ENCODE peak calls at places on chromosomes 13 and 19, in four cellular contexts. One of them, this sample, is unnamed.

GRCh38 chr19:56315076-56315828 is 613 bp upstream of the ZSCAN5A start:
- DNase-seq in HepG2: peak
- DNase-seq in GM12878: peak
- DNase-seq in K562: peak
- DNase-seq in this sample: peak

GRCh38 chr13:105139380-105140285 is 1395.8 kb downstream of the EFNB2 start:
- DNase-seq in HepG2: peak
- DNase-seq in GM12878: peak
- DNase-seq in K562: no peak
- DNase-seq in this sample: peak

GRCh38 chr19:39341122-39341719 is 1.0 kb upstream of the SAMD4B start:
- DNase-seq in HepG2: no peak
- DNase-seq in GM12878: no peak
- DNase-seq in K562: peak
- DNase-seq in this sample: peak

GRCh38 chr19:34232566-34233481 is 21.5 kb upstream of the GARRE1 start:
- DNase-seq in HepG2: peak
- DNase-seq in GM12878: no peak
- DNase-seq in K562: no peak
- DNase-seq in this sample: no peak

GRCh38 chr19:33209844-33210230 is 15.7 kb downstream of the LRP3 start:
- DNase-seq in HepG2: no peak
- DNase-seq in GM12878: no peak
- DNase-seq in K562: no peak
- DNase-seq in this sample: no peak

GRCh38 chr19:33799507-33799906 is 2.8 kb downstream of the KCTD15 start:
- DNase-seq in HepG2: no peak
- DNase-seq in GM12878: no peak
- DNase-seq in K562: no peak
- DNase-seq in this sample: no peak

GRCh38 chr13:43567608-43568007 is 219.2 kb downstream of the ENOX1 start:
- DNase-seq in HepG2: no peak
- DNase-seq in GM12878: no peak
- DNase-seq in K562: no peak
- DNase-seq in this sample: no peak

GRCh38 chr19:5048727-5049553 is 80.0 kb downstream of the KDM4B start:
- DNase-seq in HepG2: no peak
- DNase-seq in GM12878: no peak
- DNase-seq in K562: peak
- DNase-seq in this sample: no peak

GRCh38 chr19:45569619-45570421 is 14.8 kb downstream of the OPA3 start:
- DNase-seq in HepG2: peak
- DNase-seq in GM12878: no peak
- DNase-seq in K562: peak
- DNase-seq in this sample: peak

GRCh38 chr13:87810391-87810801 is 139.2 kb downstream of the SLITRK5 start:
- DNase-seq in HepG2: peak
- DNase-seq in GM12878: no peak
- DNase-seq in K562: no peak
- DNase-seq in this sample: peak

GRCh38 chr13:105545811-105546210 is 989.7 kb downstream of the EFNB2 start:
- DNase-seq in HepG2: no peak
- DNase-seq in GM12878: no peak
- DNase-seq in K562: no peak
- DNase-seq in this sample: no peak

GRCh38 chr19:1651548-1652394 is 644 bp downstream of the TCF3 start:
- DNase-seq in HepG2: no peak
- DNase-seq in GM12878: no peak
- DNase-seq in K562: peak
- DNase-seq in this sample: no peak

GRCh38 chr13:20105161-20105689 is 55.6 kb downstream of the GJA3 start:
- DNase-seq in HepG2: no peak
- DNase-seq in GM12878: no peak
- DNase-seq in K562: no peak
- DNase-seq in this sample: no peak

GRCh38 chr13:112902669-112903068 is 66.3 kb upstream of the MCF2L start:
- DNase-seq in HepG2: no peak
- DNase-seq in GM12878: no peak
- DNase-seq in K562: no peak
- DNase-seq in this sample: no peak

GRCh38 chr13:110886475-110887241 is 28.2 kb downstream of the ANKRD10 start:
- DNase-seq in HepG2: no peak
- DNase-seq in GM12878: no peak
- DNase-seq in K562: no peak
- DNase-seq in this sample: no peak
- TF ChIP-seq ETV6 in HepG2: no peak
- TF ChIP-seq ETV6 in GM12878: no peak
- TF ChIP-seq ETV6 in K562: no peak
- TF ChIP-seq ETV6 in this sample: no peak

DNA sequence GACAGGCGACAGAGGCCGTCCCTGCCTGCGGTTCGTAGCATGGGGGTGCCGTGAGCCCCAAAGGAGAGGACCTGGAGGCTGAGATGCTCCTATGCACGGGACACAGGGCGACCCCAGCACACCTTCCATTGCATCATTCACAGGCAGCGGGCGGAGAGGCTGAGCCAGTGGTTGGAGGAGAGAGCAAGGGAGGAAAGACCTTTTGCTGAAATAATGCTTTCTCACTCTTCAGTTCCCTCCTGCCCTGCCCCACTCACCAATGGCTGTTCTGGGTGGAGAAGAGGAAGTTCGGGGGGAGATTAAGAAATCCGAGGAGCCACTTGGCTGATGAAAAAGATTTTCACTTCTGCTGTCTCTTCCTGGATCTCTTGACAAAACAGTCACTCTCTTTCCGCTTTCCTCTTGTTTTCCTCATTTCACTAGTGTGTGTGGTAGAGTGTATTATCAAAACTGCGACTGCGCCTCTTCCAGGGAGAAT is at the start of gene NLRP12:
- DNase-seq in HepG2: no peak
- DNase-seq in GM12878: no peak
- DNase-seq in K562: no peak
- DNase-seq in this sample: no peak
- TF ChIP-seq NR2C2 in HepG2: no peak
- TF ChIP-seq NR2C2 in GM12878: no peak
- TF ChIP-seq NR2C2 in K562: no peak
- TF ChIP-seq NR2C2 in this sample: no peak

DNA sequence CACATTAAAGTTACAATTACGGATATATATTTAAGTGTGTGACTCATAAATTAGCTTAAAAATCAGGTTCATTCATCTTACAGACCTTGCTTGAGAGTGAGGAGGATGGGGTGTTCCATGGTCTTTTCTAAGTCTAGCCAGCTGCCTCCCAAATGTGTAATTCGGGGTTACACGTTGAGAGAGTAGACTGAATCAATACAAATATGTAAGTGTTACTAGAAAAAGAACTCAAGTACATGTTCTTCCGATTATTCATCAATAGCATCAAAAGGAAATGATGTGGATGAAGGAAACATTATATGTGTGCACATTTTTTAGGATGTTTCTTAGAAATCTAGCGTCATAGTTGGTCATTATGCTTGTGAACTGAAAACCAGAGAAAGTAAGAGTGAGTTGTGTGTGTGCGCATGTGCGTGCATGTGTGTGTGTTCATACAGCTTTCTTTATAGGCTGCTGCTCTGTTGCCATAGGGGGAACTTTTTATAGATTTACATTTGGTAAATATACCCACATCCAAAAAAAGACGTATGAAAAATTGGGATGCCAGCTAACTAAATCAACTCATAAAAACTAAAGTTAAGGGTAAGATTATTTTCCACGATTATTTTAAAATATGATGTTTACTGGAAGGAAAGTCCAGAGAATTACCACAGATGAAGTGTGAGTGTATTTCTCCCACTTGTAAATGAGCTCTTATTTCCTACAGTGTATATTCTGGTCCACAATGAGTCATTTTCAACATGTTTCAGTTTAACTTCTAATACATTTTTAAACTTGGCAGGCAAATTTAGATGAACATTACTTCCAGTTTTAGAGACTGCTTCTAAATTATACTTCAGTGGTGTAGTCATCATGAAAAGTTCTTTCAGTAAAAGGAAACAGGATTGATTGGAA is 82.5 kb downstream of the PIBF1 start:
- DNase-seq in HepG2: no peak
- DNase-seq in GM12878: peak
- DNase-seq in K562: no peak
- DNase-seq in this sample: no peak
- TF ChIP-seq ETV6 in HepG2: no peak
- TF ChIP-seq ETV6 in GM12878: no peak
- TF ChIP-seq ETV6 in K562: no peak
- TF ChIP-seq ETV6 in this sample: no peak

GRCh38 chr13:35926859-35927530 is 204.2 kb downstream of the DCLK1 start:
- DNase-seq in HepG2: no peak
- DNase-seq in GM12878: no peak
- DNase-seq in K562: no peak
- DNase-seq in this sample: no peak

GRCh38 chr13:35920816-35921215 is 210.4 kb downstream of the DCLK1 start:
- DNase-seq in HepG2: no peak
- DNase-seq in GM12878: no peak
- DNase-seq in K562: no peak
- DNase-seq in this sample: no peak

GRCh38 chr13:35927554-35927953 is 203.6 kb downstream of the DCLK1 start:
- DNase-seq in HepG2: no peak
- DNase-seq in GM12878: no peak
- DNase-seq in K562: no peak
- DNase-seq in this sample: no peak

GRCh38 chr13:35925669-35926068 is 205.5 kb downstream of the DCLK1 start:
- DNase-seq in HepG2: no peak
- DNase-seq in GM12878: no peak
- DNase-seq in K562: no peak
- DNase-seq in this sample: no peak

DNA sequence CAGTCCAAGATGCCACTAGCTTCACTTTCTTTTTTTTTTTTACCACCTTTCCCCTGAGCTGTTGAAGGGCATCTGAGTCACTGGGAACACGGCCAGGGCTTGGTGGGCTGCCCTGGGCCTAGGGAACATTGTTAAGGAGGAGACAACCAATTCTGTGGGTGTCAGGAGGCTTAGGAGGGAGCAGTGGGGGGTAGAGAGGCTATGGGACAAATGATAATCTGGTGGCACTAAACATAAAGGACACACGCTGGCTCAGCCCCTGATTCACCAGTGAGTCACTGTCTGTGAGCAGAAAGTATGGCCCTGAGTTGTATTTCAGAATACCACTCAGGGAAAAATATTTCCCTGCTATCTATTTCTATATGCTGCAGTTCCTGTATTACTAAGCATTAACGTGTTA is 207.8 kb downstream of the DCLK1 start:
- DNase-seq in HepG2: no peak
- DNase-seq in GM12878: no peak
- DNase-seq in K562: no peak
- DNase-seq in this sample: no peak
- TF ChIP-seq NR2C2 in HepG2: no peak
- TF ChIP-seq NR2C2 in GM12878: no peak
- TF ChIP-seq NR2C2 in K562: no peak
- TF ChIP-seq NR2C2 in this sample: no peak

GRCh38 chr13:24008679-24009078 is 111.4 kb upstream of the C1QTNF9B start:
- DNase-seq in HepG2: no peak
- DNase-seq in GM12878: no peak
- DNase-seq in K562: no peak
- DNase-seq in this sample: no peak

GRCh38 chr13:24004971-24005370 is 107.7 kb upstream of the C1QTNF9B start:
- DNase-seq in HepG2: no peak
- DNase-seq in GM12878: no peak
- DNase-seq in K562: no peak
- DNase-seq in this sample: no peak

GRCh38 chr13:24005711-24006281 is 108.5 kb upstream of the C1QTNF9B start:
- DNase-seq in HepG2: no peak
- DNase-seq in GM12878: peak
- DNase-seq in K562: no peak
- DNase-seq in this sample: no peak

GRCh38 chr13:24006520-24007248 is 109.4 kb upstream of the C1QTNF9B start:
- DNase-seq in HepG2: no peak
- DNase-seq in GM12878: no peak
- DNase-seq in K562: no peak
- DNase-seq in this sample: no peak

GRCh38 chr13:24007979-24008620 is 110.8 kb upstream of the C1QTNF9B start:
- DNase-seq in HepG2: no peak
- DNase-seq in GM12878: no peak
- DNase-seq in K562: no peak
- DNase-seq in this sample: no peak
- TF ChIP-seq ETV6 in HepG2: no peak
- TF ChIP-seq ETV6 in GM12878: no peak
- TF ChIP-seq ETV6 in K562: no peak
- TF ChIP-seq ETV6 in this sample: no peak

GRCh38 chr19:50820549-50821247 is 2.9 kb downstream of the KLK1 start:
- DNase-seq in HepG2: no peak
- DNase-seq in GM12878: peak
- DNase-seq in K562: peak
- DNase-seq in this sample: no peak

GRCh38 chr19:50817941-50818858 is 5.4 kb downstream of the KLK1 start:
- DNase-seq in HepG2: no peak
- DNase-seq in GM12878: peak
- DNase-seq in K562: peak
- DNase-seq in this sample: peak

GRCh38 chr19:50820086-50820485 is 3.5 kb downstream of the KLK1 start:
- DNase-seq in HepG2: no peak
- DNase-seq in GM12878: no peak
- DNase-seq in K562: no peak
- DNase-seq in this sample: no peak

GRCh38 chr19:50819636-50820035 is 4.0 kb downstream of the KLK1 start:
- DNase-seq in HepG2: no peak
- DNase-seq in GM12878: no peak
- DNase-seq in K562: no peak
- DNase-seq in this sample: no peak

DNA sequence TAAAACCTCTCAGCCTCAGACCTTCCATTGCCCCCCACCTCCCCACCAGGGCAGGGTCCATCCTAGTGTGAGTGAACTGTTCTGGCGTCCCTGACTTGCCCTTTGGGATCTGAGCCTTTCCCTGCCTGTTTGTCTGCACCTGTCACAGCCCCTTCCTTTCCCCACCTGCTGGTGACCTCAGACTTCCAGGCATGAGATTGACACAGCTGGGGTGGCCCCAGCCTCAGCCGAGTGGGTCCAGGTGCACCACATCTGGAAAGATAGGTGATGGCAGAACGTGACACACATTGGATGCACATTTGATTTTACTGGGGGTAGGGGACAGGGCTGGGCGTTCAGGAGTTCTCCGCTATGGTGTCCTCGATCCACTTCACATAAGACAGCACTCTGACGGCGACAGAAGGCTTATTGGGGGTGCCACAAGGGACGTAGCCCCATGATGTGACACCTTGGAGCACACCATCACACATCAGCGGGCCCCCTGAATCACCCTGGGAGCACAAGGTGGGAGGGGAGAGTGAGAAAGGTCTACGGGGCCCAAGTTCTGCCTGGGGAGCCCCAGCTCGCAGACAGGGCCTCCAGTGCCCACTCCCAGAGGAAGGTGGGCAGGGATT is 4.6 kb downstream of the KLK1 start:
- DNase-seq in HepG2: no peak
- DNase-seq in GM12878: no peak
- DNase-seq in K562: no peak
- DNase-seq in this sample: no peak
- TF ChIP-seq NR2C2 in HepG2: no peak
- TF ChIP-seq NR2C2 in GM12878: no peak
- TF ChIP-seq NR2C2 in K562: no peak
- TF ChIP-seq NR2C2 in this sample: no peak

GRCh38 chr19:23771761-23772667 is 13.3 kb upstream of the ZNF681 start:
- DNase-seq in HepG2: no peak
- DNase-seq in GM12878: no peak
- DNase-seq in K562: no peak
- DNase-seq in this sample: no peak
- TF ChIP-seq ETV6 in HepG2: no peak
- TF ChIP-seq ETV6 in GM12878: no peak
- TF ChIP-seq ETV6 in K562: no peak
- TF ChIP-seq ETV6 in this sample: no peak